ENCODE peak calls at places on chromosomes 16 and 17, in nine cellular contexts. One of them, this sample, is unnamed.

GRCh38 chr17:10099051-10099571 is 99.3 kb downstream of the GAS7 start:
- DNase-seq in stimulated activated naive B cell treated with anti-CD40 and anti-IgM and Interleukin-4, amounts not matched to agents 10 μg/mL and 1 μg/mL and 100 μg/mL, for 72 hours: no peak
- DNase-seq in mucosa of descending colon: no peak
- DNase-seq in stimulated activated CD8-positive, alpha-beta memory T cell treated with anti-CD3 and anti-CD28 coated beads, Interleukin-7, amount 100 ng/mL, for 1 hour: no peak
- DNase-seq in HT-29: peak; percentile 12
- DNase-seq in cardiac fibroblast: peak; percentile 85
- DNase-seq in caudate nucleus: peak; percentile 48
- DNase-seq in M059J: no peak
- DNase-seq in stimulated activated CD4-positive, alpha-beta T cell treated with anti-CD3 and anti-CD28 coated beads, Interleukin-1b, Interleukin-23, amount 100 ng/mL, for 24 hours: no peak
- DNase-seq in this sample: no peak

GRCh38 chr16:53991181-53992056 is 287.5 kb downstream of the FTO start:
- DNase-seq in M059J: peak; percentile 70
- DNase-seq in HT-29: peak; percentile 2
- DNase-seq in stimulated activated CD8-positive, alpha-beta memory T cell treated with anti-CD3 and anti-CD28 coated beads, Interleukin-7, amount 100 ng/mL, for 1 hour: no peak
- DNase-seq in mucosa of descending colon: no peak
- DNase-seq in cardiac fibroblast: peak; percentile 60
- DNase-seq in stimulated activated naive B cell treated with anti-CD40 and anti-IgM and Interleukin-4, amounts not matched to agents 10 μg/mL and 1 μg/mL and 100 μg/mL, for 72 hours: no peak
- DNase-seq in caudate nucleus: no peak
- DNase-seq in stimulated activated CD4-positive, alpha-beta T cell treated with anti-CD3 and anti-CD28 coated beads, Interleukin-1b, Interleukin-23, amount 100 ng/mL, for 24 hours: no peak
- DNase-seq in this sample: peak; percentile 14

GRCh38 chr17:4858880-4859260 is 25.7 kb downstream of the MINK1 start:
- DNase-seq in cardiac fibroblast: peak; percentile 47
- DNase-seq in caudate nucleus: no peak
- DNase-seq in stimulated activated naive B cell treated with anti-CD40 and anti-IgM and Interleukin-4, amounts not matched to agents 10 μg/mL and 1 μg/mL and 100 μg/mL, for 72 hours: no peak
- DNase-seq in HT-29: no peak
- DNase-seq in stimulated activated CD4-positive, alpha-beta T cell treated with anti-CD3 and anti-CD28 coated beads, Interleukin-1b, Interleukin-23, amount 100 ng/mL, for 24 hours: no peak
- DNase-seq in stimulated activated CD8-positive, alpha-beta memory T cell treated with anti-CD3 and anti-CD28 coated beads, Interleukin-7, amount 100 ng/mL, for 1 hour: no peak
- DNase-seq in M059J: peak; percentile 49
- DNase-seq in mucosa of descending colon: no peak
- DNase-seq in this sample: peak; percentile 70

GRCh38 chr17:3641014-3641413 is 4.5 kb downstream of the CTNS start:
- DNase-seq in cardiac fibroblast: no peak
- DNase-seq in stimulated activated naive B cell treated with anti-CD40 and anti-IgM and Interleukin-4, amounts not matched to agents 10 μg/mL and 1 μg/mL and 100 μg/mL, for 72 hours: no peak
- DNase-seq in caudate nucleus: no peak
- DNase-seq in HT-29: no peak
- DNase-seq in M059J: no peak
- DNase-seq in stimulated activated CD8-positive, alpha-beta memory T cell treated with anti-CD3 and anti-CD28 coated beads, Interleukin-7, amount 100 ng/mL, for 1 hour: no peak
- DNase-seq in stimulated activated CD4-positive, alpha-beta T cell treated with anti-CD3 and anti-CD28 coated beads, Interleukin-1b, Interleukin-23, amount 100 ng/mL, for 24 hours: no peak
- DNase-seq in mucosa of descending colon: no peak
- DNase-seq in this sample: no peak

GRCh38 chr16:31128711-31129567 is 6.6 kb downstream of the PRSS8 start:
- DNase-seq in HT-29: peak; percentile 69
- DNase-seq in M059J: no peak
- DNase-seq in caudate nucleus: peak; percentile 11
- DNase-seq in stimulated activated naive B cell treated with anti-CD40 and anti-IgM and Interleukin-4, amounts not matched to agents 10 μg/mL and 1 μg/mL and 100 μg/mL, for 72 hours: no peak
- DNase-seq in stimulated activated CD4-positive, alpha-beta T cell treated with anti-CD3 and anti-CD28 coated beads, Interleukin-1b, Interleukin-23, amount 100 ng/mL, for 24 hours: no peak
- DNase-seq in mucosa of descending colon: peak; percentile 81
- DNase-seq in cardiac fibroblast: no peak
- DNase-seq in stimulated activated CD8-positive, alpha-beta memory T cell treated with anti-CD3 and anti-CD28 coated beads, Interleukin-7, amount 100 ng/mL, for 1 hour: no peak
- DNase-seq in this sample: no peak

GRCh38 chr16:30379165-30379783 is 3.1 kb downstream of the SEPTIN1 start:
- DNase-seq in caudate nucleus: no peak
- DNase-seq in HT-29: no peak
- DNase-seq in M059J: no peak
- DNase-seq in stimulated activated naive B cell treated with anti-CD40 and anti-IgM and Interleukin-4, amounts not matched to agents 10 μg/mL and 1 μg/mL and 100 μg/mL, for 72 hours: no peak
- DNase-seq in stimulated activated CD4-positive, alpha-beta T cell treated with anti-CD3 and anti-CD28 coated beads, Interleukin-1b, Interleukin-23, amount 100 ng/mL, for 24 hours: no peak
- DNase-seq in mucosa of descending colon: no peak
- DNase-seq in stimulated activated CD8-positive, alpha-beta memory T cell treated with anti-CD3 and anti-CD28 coated beads, Interleukin-7, amount 100 ng/mL, for 1 hour: no peak
- DNase-seq in cardiac fibroblast: no peak
- DNase-seq in this sample: no peak

GRCh38 chr16:56691885-56692284 is 9.6 kb downstream of the MT1X start:
- DNase-seq in cardiac fibroblast: peak; percentile 39
- DNase-seq in mucosa of descending colon: no peak
- DNase-seq in stimulated activated CD8-positive, alpha-beta memory T cell treated with anti-CD3 and anti-CD28 coated beads, Interleukin-7, amount 100 ng/mL, for 1 hour: no peak
- DNase-seq in HT-29: peak; percentile 25
- DNase-seq in M059J: peak; percentile 96
- DNase-seq in stimulated activated CD4-positive, alpha-beta T cell treated with anti-CD3 and anti-CD28 coated beads, Interleukin-1b, Interleukin-23, amount 100 ng/mL, for 24 hours: no peak
- DNase-seq in stimulated activated naive B cell treated with anti-CD40 and anti-IgM and Interleukin-4, amounts not matched to agents 10 μg/mL and 1 μg/mL and 100 μg/mL, for 72 hours: no peak
- DNase-seq in caudate nucleus: no peak
- DNase-seq in this sample: no peak

GRCh38 chr16:22849517-22849916 is 35.6 kb downstream of the HS3ST2 start:
- DNase-seq in stimulated activated CD8-positive, alpha-beta memory T cell treated with anti-CD3 and anti-CD28 coated beads, Interleukin-7, amount 100 ng/mL, for 1 hour: no peak
- DNase-seq in stimulated activated CD4-positive, alpha-beta T cell treated with anti-CD3 and anti-CD28 coated beads, Interleukin-1b, Interleukin-23, amount 100 ng/mL, for 24 hours: no peak
- DNase-seq in stimulated activated naive B cell treated with anti-CD40 and anti-IgM and Interleukin-4, amounts not matched to agents 10 μg/mL and 1 μg/mL and 100 μg/mL, for 72 hours: no peak
- DNase-seq in caudate nucleus: no peak
- DNase-seq in HT-29: no peak
- DNase-seq in M059J: no peak
- DNase-seq in cardiac fibroblast: no peak
- DNase-seq in mucosa of descending colon: no peak
- DNase-seq in this sample: no peak

GRCh38 chr16:51430716-51431369 is 279.8 kb upstream of the SALL1 start:
- DNase-seq in stimulated activated CD4-positive, alpha-beta T cell treated with anti-CD3 and anti-CD28 coated beads, Interleukin-1b, Interleukin-23, amount 100 ng/mL, for 24 hours: no peak
- DNase-seq in mucosa of descending colon: no peak
- DNase-seq in HT-29: no peak
- DNase-seq in M059J: peak; percentile 58
- DNase-seq in stimulated activated CD8-positive, alpha-beta memory T cell treated with anti-CD3 and anti-CD28 coated beads, Interleukin-7, amount 100 ng/mL, for 1 hour: no peak
- DNase-seq in stimulated activated naive B cell treated with anti-CD40 and anti-IgM and Interleukin-4, amounts not matched to agents 10 μg/mL and 1 μg/mL and 100 μg/mL, for 72 hours: no peak
- DNase-seq in caudate nucleus: no peak
- DNase-seq in cardiac fibroblast: no peak
- DNase-seq in this sample: no peak

GRCh38 chr16:72434159-72434558 is 262.2 kb upstream of the PMFBP1 start:
- DNase-seq in cardiac fibroblast: peak; percentile 56
- DNase-seq in caudate nucleus: no peak
- DNase-seq in stimulated activated naive B cell treated with anti-CD40 and anti-IgM and Interleukin-4, amounts not matched to agents 10 μg/mL and 1 μg/mL and 100 μg/mL, for 72 hours: no peak
- DNase-seq in M059J: peak; percentile 28
- DNase-seq in stimulated activated CD4-positive, alpha-beta T cell treated with anti-CD3 and anti-CD28 coated beads, Interleukin-1b, Interleukin-23, amount 100 ng/mL, for 24 hours: no peak
- DNase-seq in stimulated activated CD8-positive, alpha-beta memory T cell treated with anti-CD3 and anti-CD28 coated beads, Interleukin-7, amount 100 ng/mL, for 1 hour: no peak
- DNase-seq in mucosa of descending colon: no peak
- DNase-seq in HT-29: no peak
- DNase-seq in this sample: peak; percentile 43

GRCh38 chr17:50264263-50265113 is 9.8 kb upstream of the TMEM92 start:
- DNase-seq in HT-29: no peak
- DNase-seq in M059J: peak; percentile 42
- DNase-seq in mucosa of descending colon: no peak
- DNase-seq in stimulated activated CD4-positive, alpha-beta T cell treated with anti-CD3 and anti-CD28 coated beads, Interleukin-1b, Interleukin-23, amount 100 ng/mL, for 24 hours: no peak
- DNase-seq in cardiac fibroblast: no peak
- DNase-seq in stimulated activated CD8-positive, alpha-beta memory T cell treated with anti-CD3 and anti-CD28 coated beads, Interleukin-7, amount 100 ng/mL, for 1 hour: no peak
- DNase-seq in stimulated activated naive B cell treated with anti-CD40 and anti-IgM and Interleukin-4, amounts not matched to agents 10 μg/mL and 1 μg/mL and 100 μg/mL, for 72 hours: no peak
- DNase-seq in caudate nucleus: no peak
- DNase-seq in this sample: no peak

GRCh38 chr16:87550510-87550961 is 51.8 kb upstream of the JPH3 start:
- DNase-seq in stimulated activated CD4-positive, alpha-beta T cell treated with anti-CD3 and anti-CD28 coated beads, Interleukin-1b, Interleukin-23, amount 100 ng/mL, for 24 hours: peak; percentile 45
- DNase-seq in cardiac fibroblast: no peak
- DNase-seq in HT-29: peak; percentile 13
- DNase-seq in stimulated activated naive B cell treated with anti-CD40 and anti-IgM and Interleukin-4, amounts not matched to agents 10 μg/mL and 1 μg/mL and 100 μg/mL, for 72 hours: peak; percentile 15
- DNase-seq in mucosa of descending colon: no peak
- DNase-seq in M059J: no peak
- DNase-seq in stimulated activated CD8-positive, alpha-beta memory T cell treated with anti-CD3 and anti-CD28 coated beads, Interleukin-7, amount 100 ng/mL, for 1 hour: peak; percentile 36
- DNase-seq in caudate nucleus: no peak
- DNase-seq in this sample: peak; percentile 36

GRCh38 chr16:20865420-20866126 is 34.6 kb downstream of the DCUN1D3 start:
- DNase-seq in cardiac fibroblast: no peak
- DNase-seq in M059J: peak; percentile 54
- DNase-seq in caudate nucleus: no peak
- DNase-seq in stimulated activated naive B cell treated with anti-CD40 and anti-IgM and Interleukin-4, amounts not matched to agents 10 μg/mL and 1 μg/mL and 100 μg/mL, for 72 hours: no peak
- DNase-seq in mucosa of descending colon: no peak
- DNase-seq in stimulated activated CD8-positive, alpha-beta memory T cell treated with anti-CD3 and anti-CD28 coated beads, Interleukin-7, amount 100 ng/mL, for 1 hour: no peak
- DNase-seq in HT-29: peak; percentile 36
- DNase-seq in stimulated activated CD4-positive, alpha-beta T cell treated with anti-CD3 and anti-CD28 coated beads, Interleukin-1b, Interleukin-23, amount 100 ng/mL, for 24 hours: no peak
- DNase-seq in this sample: peak; percentile 44

GRCh38 chr17:43723697-43724359 is 34.8 kb downstream of the SOST start:
- DNase-seq in caudate nucleus: no peak
- DNase-seq in HT-29: no peak
- DNase-seq in cardiac fibroblast: peak; percentile 63
- DNase-seq in stimulated activated naive B cell treated with anti-CD40 and anti-IgM and Interleukin-4, amounts not matched to agents 10 μg/mL and 1 μg/mL and 100 μg/mL, for 72 hours: peak; percentile 53
- DNase-seq in stimulated activated CD4-positive, alpha-beta T cell treated with anti-CD3 and anti-CD28 coated beads, Interleukin-1b, Interleukin-23, amount 100 ng/mL, for 24 hours: no peak
- DNase-seq in mucosa of descending colon: no peak
- DNase-seq in stimulated activated CD8-positive, alpha-beta memory T cell treated with anti-CD3 and anti-CD28 coated beads, Interleukin-7, amount 100 ng/mL, for 1 hour: no peak
- DNase-seq in M059J: peak; percentile 97
- DNase-seq in this sample: peak; percentile 23

GRCh38 chr17:42748906-42749798 is 4.3 kb upstream of the EZH1 start:
- DNase-seq in stimulated activated naive B cell treated with anti-CD40 and anti-IgM and Interleukin-4, amounts not matched to agents 10 μg/mL and 1 μg/mL and 100 μg/mL, for 72 hours: no peak
- DNase-seq in HT-29: no peak
- DNase-seq in cardiac fibroblast: peak; percentile 33
- DNase-seq in stimulated activated CD4-positive, alpha-beta T cell treated with anti-CD3 and anti-CD28 coated beads, Interleukin-1b, Interleukin-23, amount 100 ng/mL, for 24 hours: no peak
- DNase-seq in M059J: no peak
- DNase-seq in caudate nucleus: no peak
- DNase-seq in stimulated activated CD8-positive, alpha-beta memory T cell treated with anti-CD3 and anti-CD28 coated beads, Interleukin-7, amount 100 ng/mL, for 1 hour: no peak
- DNase-seq in mucosa of descending colon: no peak
- DNase-seq in this sample: no peak

GRCh38 chr16:29664133-29664912 is 1.3 kb downstream of the SPN start:
- DNase-seq in caudate nucleus: no peak
- DNase-seq in stimulated activated naive B cell treated with anti-CD40 and anti-IgM and Interleukin-4, amounts not matched to agents 10 μg/mL and 1 μg/mL and 100 μg/mL, for 72 hours: peak; percentile 56
- DNase-seq in stimulated activated CD4-positive, alpha-beta T cell treated with anti-CD3 and anti-CD28 coated beads, Interleukin-1b, Interleukin-23, amount 100 ng/mL, for 24 hours: no peak
- DNase-seq in M059J: no peak
- DNase-seq in HT-29: no peak
- DNase-seq in mucosa of descending colon: peak; percentile 69
- DNase-seq in stimulated activated CD8-positive, alpha-beta memory T cell treated with anti-CD3 and anti-CD28 coated beads, Interleukin-7, amount 100 ng/mL, for 1 hour: no peak
- DNase-seq in cardiac fibroblast: no peak
- DNase-seq in this sample: no peak

GRCh38 chr17:50692448-50693040 is 15.2 kb downstream of the ANKRD40 start:
- DNase-seq in stimulated activated naive B cell treated with anti-CD40 and anti-IgM and Interleukin-4, amounts not matched to agents 10 μg/mL and 1 μg/mL and 100 μg/mL, for 72 hours: no peak
- DNase-seq in cardiac fibroblast: no peak
- DNase-seq in stimulated activated CD4-positive, alpha-beta T cell treated with anti-CD3 and anti-CD28 coated beads, Interleukin-1b, Interleukin-23, amount 100 ng/mL, for 24 hours: no peak
- DNase-seq in stimulated activated CD8-positive, alpha-beta memory T cell treated with anti-CD3 and anti-CD28 coated beads, Interleukin-7, amount 100 ng/mL, for 1 hour: no peak
- DNase-seq in M059J: no peak
- DNase-seq in HT-29: no peak
- DNase-seq in mucosa of descending colon: no peak
- DNase-seq in caudate nucleus: no peak
- DNase-seq in this sample: no peak

GRCh38 chr17:44914698-44915271 is 515 bp downstream of the GFAP start:
- DNase-seq in mucosa of descending colon: no peak
- DNase-seq in stimulated activated CD4-positive, alpha-beta T cell treated with anti-CD3 and anti-CD28 coated beads, Interleukin-1b, Interleukin-23, amount 100 ng/mL, for 24 hours: no peak
- DNase-seq in caudate nucleus: no peak
- DNase-seq in stimulated activated CD8-positive, alpha-beta memory T cell treated with anti-CD3 and anti-CD28 coated beads, Interleukin-7, amount 100 ng/mL, for 1 hour: no peak
- DNase-seq in stimulated activated naive B cell treated with anti-CD40 and anti-IgM and Interleukin-4, amounts not matched to agents 10 μg/mL and 1 μg/mL and 100 μg/mL, for 72 hours: no peak
- DNase-seq in M059J: no peak
- DNase-seq in cardiac fibroblast: no peak
- DNase-seq in HT-29: no peak
- DNase-seq in this sample: no peak

GRCh38 chr17:76914937-76915336 is 46.7 kb downstream of the MGAT5B start:
- DNase-seq in M059J: no peak
- DNase-seq in caudate nucleus: no peak
- DNase-seq in HT-29: no peak
- DNase-seq in mucosa of descending colon: no peak
- DNase-seq in stimulated activated naive B cell treated with anti-CD40 and anti-IgM and Interleukin-4, amounts not matched to agents 10 μg/mL and 1 μg/mL and 100 μg/mL, for 72 hours: no peak
- DNase-seq in cardiac fibroblast: no peak
- DNase-seq in stimulated activated CD4-positive, alpha-beta T cell treated with anti-CD3 and anti-CD28 coated beads, Interleukin-1b, Interleukin-23, amount 100 ng/mL, for 24 hours: no peak
- DNase-seq in stimulated activated CD8-positive, alpha-beta memory T cell treated with anti-CD3 and anti-CD28 coated beads, Interleukin-7, amount 100 ng/mL, for 1 hour: no peak
- DNase-seq in this sample: no peak

GRCh38 chr16:3356118-3356517 is 429 bp downstream of the OR2C1 start:
- DNase-seq in stimulated activated CD4-positive, alpha-beta T cell treated with anti-CD3 and anti-CD28 coated beads, Interleukin-1b, Interleukin-23, amount 100 ng/mL, for 24 hours: no peak
- DNase-seq in stimulated activated CD8-positive, alpha-beta memory T cell treated with anti-CD3 and anti-CD28 coated beads, Interleukin-7, amount 100 ng/mL, for 1 hour: no peak
- DNase-seq in cardiac fibroblast: no peak
- DNase-seq in stimulated activated naive B cell treated with anti-CD40 and anti-IgM and Interleukin-4, amounts not matched to agents 10 μg/mL and 1 μg/mL and 100 μg/mL, for 72 hours: no peak
- DNase-seq in HT-29: no peak
- DNase-seq in M059J: no peak
- DNase-seq in caudate nucleus: no peak
- DNase-seq in mucosa of descending colon: no peak
- DNase-seq in this sample: no peak

GRCh38 chr17:17313350-17313991 is 10.3 kb downstream of the NT5M start:
- DNase-seq in stimulated activated CD4-positive, alpha-beta T cell treated with anti-CD3 and anti-CD28 coated beads, Interleukin-1b, Interleukin-23, amount 100 ng/mL, for 24 hours: peak; percentile 49
- DNase-seq in HT-29: peak; percentile 56
- DNase-seq in M059J: peak; percentile 40
- DNase-seq in cardiac fibroblast: peak; percentile 36
- DNase-seq in mucosa of descending colon: no peak
- DNase-seq in stimulated activated naive B cell treated with anti-CD40 and anti-IgM and Interleukin-4, amounts not matched to agents 10 μg/mL and 1 μg/mL and 100 μg/mL, for 72 hours: peak; percentile 53
- DNase-seq in stimulated activated CD8-positive, alpha-beta memory T cell treated with anti-CD3 and anti-CD28 coated beads, Interleukin-7, amount 100 ng/mL, for 1 hour: peak; percentile 53
- DNase-seq in caudate nucleus: peak; percentile 8
- DNase-seq in this sample: peak; percentile 20

GRCh38 chr17:78399693-78400144 is 21.3 kb downstream of the PGS1 start:
- DNase-seq in stimulated activated CD8-positive, alpha-beta memory T cell treated with anti-CD3 and anti-CD28 coated beads, Interleukin-7, amount 100 ng/mL, for 1 hour: no peak
- DNase-seq in stimulated activated CD4-positive, alpha-beta T cell treated with anti-CD3 and anti-CD28 coated beads, Interleukin-1b, Interleukin-23, amount 100 ng/mL, for 24 hours: no peak
- DNase-seq in caudate nucleus: no peak
- DNase-seq in M059J: no peak
- DNase-seq in HT-29: no peak
- DNase-seq in stimulated activated naive B cell treated with anti-CD40 and anti-IgM and Interleukin-4, amounts not matched to agents 10 μg/mL and 1 μg/mL and 100 μg/mL, for 72 hours: no peak
- DNase-seq in mucosa of descending colon: no peak
- DNase-seq in cardiac fibroblast: no peak
- DNase-seq in this sample: no peak

GRCh38 chr16:81582655-81583441 is 138.2 kb downstream of the CMIP start:
- DNase-seq in HT-29: no peak
- DNase-seq in M059J: no peak
- DNase-seq in stimulated activated CD8-positive, alpha-beta memory T cell treated with anti-CD3 and anti-CD28 coated beads, Interleukin-7, amount 100 ng/mL, for 1 hour: no peak
- DNase-seq in stimulated activated CD4-positive, alpha-beta T cell treated with anti-CD3 and anti-CD28 coated beads, Interleukin-1b, Interleukin-23, amount 100 ng/mL, for 24 hours: no peak
- DNase-seq in caudate nucleus: peak; percentile 44
- DNase-seq in mucosa of descending colon: peak; percentile 40
- DNase-seq in cardiac fibroblast: peak; percentile 28
- DNase-seq in stimulated activated naive B cell treated with anti-CD40 and anti-IgM and Interleukin-4, amounts not matched to agents 10 μg/mL and 1 μg/mL and 100 μg/mL, for 72 hours: no peak
- DNase-seq in this sample: no peak

GRCh38 chr16:17972460-17972943 is 364.0 kb downstream of the NPIPA8 start:
- DNase-seq in caudate nucleus: no peak
- DNase-seq in stimulated activated CD8-positive, alpha-beta memory T cell treated with anti-CD3 and anti-CD28 coated beads, Interleukin-7, amount 100 ng/mL, for 1 hour: no peak
- DNase-seq in cardiac fibroblast: no peak
- DNase-seq in HT-29: no peak
- DNase-seq in stimulated activated naive B cell treated with anti-CD40 and anti-IgM and Interleukin-4, amounts not matched to agents 10 μg/mL and 1 μg/mL and 100 μg/mL, for 72 hours: no peak
- DNase-seq in stimulated activated CD4-positive, alpha-beta T cell treated with anti-CD3 and anti-CD28 coated beads, Interleukin-1b, Interleukin-23, amount 100 ng/mL, for 24 hours: no peak
- DNase-seq in mucosa of descending colon: no peak
- DNase-seq in M059J: no peak
- DNase-seq in this sample: no peak

GRCh38 chr17:9360610-9361571 is 214.7 kb downstream of the STX8 start:
- DNase-seq in stimulated activated CD4-positive, alpha-beta T cell treated with anti-CD3 and anti-CD28 coated beads, Interleukin-1b, Interleukin-23, amount 100 ng/mL, for 24 hours: no peak
- DNase-seq in HT-29: no peak
- DNase-seq in M059J: no peak
- DNase-seq in cardiac fibroblast: peak; percentile 91
- DNase-seq in mucosa of descending colon: no peak
- DNase-seq in caudate nucleus: no peak
- DNase-seq in stimulated activated naive B cell treated with anti-CD40 and anti-IgM and Interleukin-4, amounts not matched to agents 10 μg/mL and 1 μg/mL and 100 μg/mL, for 72 hours: no peak
- DNase-seq in stimulated activated CD8-positive, alpha-beta memory T cell treated with anti-CD3 and anti-CD28 coated beads, Interleukin-7, amount 100 ng/mL, for 1 hour: no peak
- DNase-seq in this sample: no peak

GRCh38 chr17:68197997-68198930 is 49.6 kb upstream of the AMZ2 start:
- DNase-seq in stimulated activated naive B cell treated with anti-CD40 and anti-IgM and Interleukin-4, amounts not matched to agents 10 μg/mL and 1 μg/mL and 100 μg/mL, for 72 hours: no peak
- DNase-seq in HT-29: peak; percentile 43
- DNase-seq in stimulated activated CD8-positive, alpha-beta memory T cell treated with anti-CD3 and anti-CD28 coated beads, Interleukin-7, amount 100 ng/mL, for 1 hour: no peak
- DNase-seq in M059J: no peak
- DNase-seq in mucosa of descending colon: no peak
- DNase-seq in cardiac fibroblast: no peak
- DNase-seq in caudate nucleus: no peak
- DNase-seq in stimulated activated CD4-positive, alpha-beta T cell treated with anti-CD3 and anti-CD28 coated beads, Interleukin-1b, Interleukin-23, amount 100 ng/mL, for 24 hours: no peak
- DNase-seq in this sample: no peak

GRCh38 chr16:50025544-50025931 is 513 bp downstream of the CNEP1R1 start:
- DNase-seq in stimulated activated CD8-positive, alpha-beta memory T cell treated with anti-CD3 and anti-CD28 coated beads, Interleukin-7, amount 100 ng/mL, for 1 hour: peak; percentile 2
- DNase-seq in caudate nucleus: no peak
- DNase-seq in HT-29: peak; percentile 56
- DNase-seq in cardiac fibroblast: peak; percentile 13
- DNase-seq in stimulated activated CD4-positive, alpha-beta T cell treated with anti-CD3 and anti-CD28 coated beads, Interleukin-1b, Interleukin-23, amount 100 ng/mL, for 24 hours: no peak
- DNase-seq in stimulated activated naive B cell treated with anti-CD40 and anti-IgM and Interleukin-4, amounts not matched to agents 10 μg/mL and 1 μg/mL and 100 μg/mL, for 72 hours: no peak
- DNase-seq in mucosa of descending colon: no peak
- DNase-seq in M059J: peak; percentile 50
- DNase-seq in this sample: peak; percentile 18

GRCh38 chr16:21184834-21185233 is 26.4 kb downstream of the LDAF1 start:
- DNase-seq in M059J: no peak
- DNase-seq in stimulated activated CD4-positive, alpha-beta T cell treated with anti-CD3 and anti-CD28 coated beads, Interleukin-1b, Interleukin-23, amount 100 ng/mL, for 24 hours: no peak
- DNase-seq in stimulated activated naive B cell treated with anti-CD40 and anti-IgM and Interleukin-4, amounts not matched to agents 10 μg/mL and 1 μg/mL and 100 μg/mL, for 72 hours: peak; percentile 49
- DNase-seq in HT-29: no peak
- DNase-seq in mucosa of descending colon: no peak
- DNase-seq in stimulated activated CD8-positive, alpha-beta memory T cell treated with anti-CD3 and anti-CD28 coated beads, Interleukin-7, amount 100 ng/mL, for 1 hour: no peak
- DNase-seq in cardiac fibroblast: no peak
- DNase-seq in caudate nucleus: no peak
- DNase-seq in this sample: no peak

GRCh38 chr17:49610883-49611584 is 35.4 kb downstream of the NXPH3 start:
- DNase-seq in caudate nucleus: no peak
- DNase-seq in stimulated activated naive B cell treated with anti-CD40 and anti-IgM and Interleukin-4, amounts not matched to agents 10 μg/mL and 1 μg/mL and 100 μg/mL, for 72 hours: no peak
- DNase-seq in HT-29: no peak
- DNase-seq in cardiac fibroblast: peak; percentile 17
- DNase-seq in stimulated activated CD8-positive, alpha-beta memory T cell treated with anti-CD3 and anti-CD28 coated beads, Interleukin-7, amount 100 ng/mL, for 1 hour: no peak
- DNase-seq in mucosa of descending colon: no peak
- DNase-seq in stimulated activated CD4-positive, alpha-beta T cell treated with anti-CD3 and anti-CD28 coated beads, Interleukin-1b, Interleukin-23, amount 100 ng/mL, for 24 hours: no peak
- DNase-seq in M059J: no peak
- DNase-seq in this sample: no peak

GRCh38 chr16:2043980-2044451 is 3.6 kb downstream of the NTHL1 start:
- DNase-seq in cardiac fibroblast: no peak
- DNase-seq in stimulated activated CD4-positive, alpha-beta T cell treated with anti-CD3 and anti-CD28 coated beads, Interleukin-1b, Interleukin-23, amount 100 ng/mL, for 24 hours: no peak
- DNase-seq in mucosa of descending colon: peak; percentile 88
- DNase-seq in caudate nucleus: peak; percentile 60
- DNase-seq in stimulated activated CD8-positive, alpha-beta memory T cell treated with anti-CD3 and anti-CD28 coated beads, Interleukin-7, amount 100 ng/mL, for 1 hour: no peak
- DNase-seq in stimulated activated naive B cell treated with anti-CD40 and anti-IgM and Interleukin-4, amounts not matched to agents 10 μg/mL and 1 μg/mL and 100 μg/mL, for 72 hours: peak; percentile 35
- DNase-seq in HT-29: peak; percentile 48
- DNase-seq in M059J: no peak
- DNase-seq in this sample: peak; percentile 44

GRCh38 chr17:65122836-65123756 is 14.1 kb upstream of the RGS9 start:
- DNase-seq in stimulated activated CD4-positive, alpha-beta T cell treated with anti-CD3 and anti-CD28 coated beads, Interleukin-1b, Interleukin-23, amount 100 ng/mL, for 24 hours: peak; percentile 68
- DNase-seq in mucosa of descending colon: peak; percentile 85
- DNase-seq in HT-29: peak; percentile 84
- DNase-seq in cardiac fibroblast: peak; percentile 94
- DNase-seq in M059J: peak; percentile 87
- DNase-seq in stimulated activated naive B cell treated with anti-CD40 and anti-IgM and Interleukin-4, amounts not matched to agents 10 μg/mL and 1 μg/mL and 100 μg/mL, for 72 hours: peak; percentile 86
- DNase-seq in caudate nucleus: peak; percentile 73
- DNase-seq in stimulated activated CD8-positive, alpha-beta memory T cell treated with anti-CD3 and anti-CD28 coated beads, Interleukin-7, amount 100 ng/mL, for 1 hour: peak; percentile 61
- DNase-seq in this sample: peak; percentile 89

This sample was measured in lung microvascular endothelial cell.